ENCODE peak calls at places on chromosomes 11 and 22, in five cellular contexts. I is ELF-1, V is iris pigment epithelial cell, K is sigmoid colon, C is H9. Y is an unnamed sample.

GRCh38 chr11:93081694-93082093 is 112.2 kb downstream of the MTNR1B start:
- DNase-seq in I (no peak), K (no peak), V (no peak), C (no peak), Y (no peak)

GRCh38 chr11:129302386-129303101 is 73.1 kb upstream of the BARX2 start:
- DNase-seq in V (no peak), C (no peak), I (no peak), K (no peak), Y (no peak)

GRCh38 chr11:79174045-79175008 is 266.5 kb downstream of the TENM4 start:
- DNase-seq in K (no peak), I (peak), C (peak), V (no peak), Y (peak)

GRCh38 chr11:9273430-9274336 is 8.5 kb upstream of the DENND5A start:
- DNase-seq in C (peak), V (peak), K (no peak), I (no peak), Y (no peak)

GRCh38 chr11:80146231-80146630 is 705.4 kb upstream of the TENM4 start:
- DNase-seq in C (no peak), I (no peak), V (no peak), K (no peak), Y (peak)

GRCh38 chr11:126109941-126110731 is 47.5 kb upstream of the CDON start:
- DNase-seq in C (no peak), V (peak), I (no peak), K (no peak), Y (peak)

GRCh38 chr22:50728523-50728931 is 9.5 kb upstream of the ACR start:
- DNase-seq in V (no peak), I (no peak), K (peak), C (no peak), Y (no peak)

GRCh38 chr11:65891180-65892136 is 985 bp downstream of the CCDC85B start:
- DNase-seq in V (peak), C (peak), I (no peak), K (peak), Y (peak)

GRCh38 chr11:112580864-112581263 is 320.2 kb upstream of the PLET1 start:
- DNase-seq in K (no peak), I (no peak), C (no peak), V (peak), Y (no peak)

GRCh38 chr11:35288817-35289541 is 130.4 kb downstream of the SLC1A2 start:
- DNase-seq in I (no peak), K (no peak), V (peak), C (no peak), Y (peak)

GRCh38 chr11:46948378-46949131 is 12.0 kb downstream of the CSTPP1 start:
- DNase-seq in K (no peak), I (no peak), V (peak), C (no peak), Y (peak)

GRCh38 chr11:118572914-118573550 is 823 bp downstream of the ARCN1 start:
- DNase-seq in V (peak), C (no peak), K (no peak), I (peak), Y (peak)

GRCh38 chr11:35864131-35864530 is 79.7 kb upstream of the LDLRAD3 start:
- DNase-seq in K (no peak), C (no peak), I (no peak), V (no peak), Y (no peak)